ENCODE peak calls at places on chromosomes 1 and 21, in eight cellular contexts. M, D, J, G, F, B, E and I are unnamed samples.

GRCh38 chr21:45950740-45951515 is 30.6 kb upstream of the COL6A1 start:
- DNase-seq in M (no peak), D (peak), J (peak), G (no peak), F (peak), B (peak), E (no peak), I (no peak)

GRCh38 chr1:46168463-46168862 is 6.4 kb upstream of the TSPAN1 start:
- DNase-seq in M (no peak), D (no peak), J (no peak), G (no peak), F (no peak), B (no peak), E (no peak), I (no peak)

GRCh38 chr1:78122389-78122788 is 76.6 kb downstream of the GIPC2 start:
- DNase-seq in M (no peak), D (no peak), J (no peak), G (no peak), F (no peak), B (no peak), E (no peak), I (no peak)

GRCh38 chr1:178055093-178055492 is 38.8 kb upstream of the RASAL2 start:
- DNase-seq in M (no peak), D (peak), J (no peak), G (peak), F (peak), B (no peak), E (no peak), I (no peak)

GRCh38 chr1:94840811-94841210 is 20.7 kb downstream of the SLC44A3 start:
- DNase-seq in M (no peak), D (no peak), J (no peak), G (no peak), F (no peak), B (no peak), E (no peak), I (no peak)

GRCh38 chr1:59442492-59442891 is 145.6 kb downstream of the FGGY start:
- DNase-seq in M (no peak), D (no peak), J (no peak), G (no peak), F (no peak), B (no peak), E (no peak), I (no peak)

GRCh38 chr1:42370876-42371549 is 9.6 kb upstream of the RIMKLA start:
- DNase-seq in M (no peak), D (no peak), J (no peak), G (no peak), F (no peak), B (no peak), E (no peak), I (no peak)

GRCh38 chr1:176208034-176208433 is 948 bp upstream of the COP1 start:
- DNase-seq in M (no peak), D (no peak), J (no peak), G (no peak), F (no peak), B (no peak), E (no peak), I (peak)

GRCh38 chr1:234782821-234783220 is 172.8 kb upstream of the IRF2BP2 start:
- DNase-seq in M (no peak), D (no peak), J (no peak), G (peak), F (no peak), B (no peak), E (no peak), I (no peak)

GRCh38 chr1:57874426-57874825 is 450.6 kb upstream of the DAB1 start:
- DNase-seq in M (no peak), D (no peak), J (peak), G (no peak), F (no peak), B (no peak), E (no peak), I (no peak)

GRCh38 chr1:45969866-45970265 is 162.6 kb downstream of the PIK3R3 start:
- DNase-seq in M (no peak), D (no peak), J (no peak), G (no peak), F (no peak), B (no peak), E (no peak), I (no peak)

GRCh38 chr1:24275510-24275909 is 43.6 kb upstream of the GRHL3 start:
- DNase-seq in M (no peak), D (no peak), J (no peak), G (no peak), F (no peak), B (no peak), E (no peak), I (no peak)

GRCh38 chr1:155117610-155118009 is 10.1 kb upstream of the EFNA1 start:
- DNase-seq in M (no peak), D (no peak), J (no peak), G (no peak), F (no peak), B (no peak), E (no peak), I (no peak)

GRCh38 chr1:15246960-15247614 is at the start of gene FHAD1:
- DNase-seq in M (no peak), D (peak), J (peak), G (no peak), F (peak), B (no peak), E (no peak), I (peak)

GRCh38 chr1:228990906-228991569 is 255.8 kb downstream of the RHOU start:
- DNase-seq in M (no peak), D (no peak), J (no peak), G (no peak), F (no peak), B (no peak), E (no peak), I (no peak)

GRCh38 chr1:16958475-16958874 is 21.9 kb downstream of the MFAP2 start:
- DNase-seq in M (no peak), D (no peak), J (no peak), G (no peak), F (no peak), B (no peak), E (no peak), I (no peak)

GRCh38 chr1:181646723-181647122 is 163.4 kb downstream of the CACNA1E start:
- DNase-seq in M (no peak), D (no peak), J (peak), G (no peak), F (no peak), B (no peak), E (no peak), I (no peak)

GRCh38 chr1:53835491-53835890 is 2.6 kb downstream of the NDC1 start:
- DNase-seq in M (no peak), D (no peak), J (no peak), G (peak), F (no peak), B (no peak), E (no peak), I (no peak)

GRCh38 chr1:38578444-38578951 is 281.1 kb downstream of the RRAGC start:
- DNase-seq in M (no peak), D (no peak), J (peak), G (no peak), F (no peak), B (no peak), E (no peak), I (no peak)

GRCh38 chr1:117000142-117000541 is 1.4 kb upstream of the CD101 start:
- DNase-seq in M (no peak), D (no peak), J (no peak), G (no peak), F (no peak), B (no peak), E (no peak), I (no peak)

GRCh38 chr1:47871799-47872353 is 125.3 kb downstream of the TRABD2B start:
- DNase-seq in M (no peak), D (no peak), J (no peak), G (no peak), F (no peak), B (no peak), E (peak), I (no peak)

GRCh38 chr1:27027575-27028250 is 15.1 kb upstream of the TENT5B start:
- DNase-seq in M (no peak), D (no peak), J (no peak), G (no peak), F (no peak), B (peak), E (no peak), I (no peak)

GRCh38 chr21:34807881-34808568 is 139.2 kb downstream of the CLIC6 start:
- DNase-seq in M (peak), D (no peak), J (no peak), G (no peak), F (no peak), B (no peak), E (peak), I (no peak)

GRCh38 chr1:111604931-111605330 is 14.7 kb upstream of the RAP1A start:
- DNase-seq in M (no peak), D (no peak), J (no peak), G (no peak), F (no peak), B (no peak), E (no peak), I (no peak)

GRCh38 chr1:186442651-186443114 is 18.2 kb downstream of the PDC start:
- DNase-seq in M (no peak), D (no peak), J (no peak), G (no peak), F (no peak), B (no peak), E (no peak), I (no peak)

GRCh38 chr1:200767326-200767725 is 28.6 kb downstream of the CAMSAP2 start:
- DNase-seq in M (no peak), D (no peak), J (no peak), G (no peak), F (no peak), B (no peak), E (no peak), I (no peak)

GRCh38 chr1:71223949-71224348 is 143.1 kb upstream of the ZRANB2 start:
- DNase-seq in M (no peak), D (no peak), J (no peak), G (no peak), F (no peak), B (no peak), E (no peak), I (no peak)

GRCh38 chr21:33546076-33546475 is 3.2 kb downstream of the SON start:
- DNase-seq in M (no peak), D (no peak), J (no peak), G (no peak), F (no peak), B (no peak), E (no peak), I (no peak)

GRCh38 chr1:86666368-86666767 is 38.0 kb upstream of the SH3GLB1 start:
- DNase-seq in M (no peak), D (no peak), J (no peak), G (no peak), F (no peak), B (no peak), E (no peak), I (no peak)

GRCh38 chr21:41683815-41684214 is 83.0 kb downstream of the RIPK4 start:
- DNase-seq in M (no peak), D (no peak), J (no peak), G (no peak), F (no peak), B (no peak), E (no peak), I (no peak)

GRCh38 chr1:3629561-3630160 is 4.8 kb downstream of the TPRG1L start:
- DNase-seq in M (no peak), D (no peak), J (no peak), G (no peak), F (no peak), B (no peak), E (no peak), I (no peak)

GRCh38 chr1:113390871-113391642 is 742 bp downstream of the MAGI3 start:
- DNase-seq in M (no peak), D (peak), J (no peak), G (peak), F (peak), B (peak), E (peak), I (peak)

GRCh38 chr1:50976111-50976889 is 6.3 kb downstream of the CDKN2C start:
- DNase-seq in M (no peak), D (peak), J (peak), G (peak), F (no peak), B (no peak), E (no peak), I (peak)

GRCh38 chr1:6180215-6180577 is at the start of gene CHD5:
- DNase-seq in M (no peak), D (peak), J (peak), G (no peak), F (no peak), B (no peak), E (no peak), I (no peak)

GRCh38 chr1:161900155-161900554 is 123.5 kb downstream of the OLFML2B start:
- DNase-seq in M (no peak), D (no peak), J (no peak), G (no peak), F (no peak), B (no peak), E (no peak), I (no peak)

GRCh38 chr1:22738522-22738921 is 27.9 kb downstream of the EPHB2 start:
- DNase-seq in M (no peak), D (no peak), J (no peak), G (no peak), F (no peak), B (no peak), E (no peak), I (no peak)

GRCh38 chr1:64623750-64624445 is 121.0 kb upstream of the RAVER2 start:
- DNase-seq in M (no peak), D (peak), J (peak), G (no peak), F (no peak), B (no peak), E (no peak), I (no peak)

GRCh38 chr1:162562452-162562828 is 918 bp downstream of the UAP1 start:
- DNase-seq in M (no peak), D (no peak), J (no peak), G (no peak), F (no peak), B (no peak), E (no peak), I (no peak)

GRCh38 chr1:181250038-181250437 is 161.5 kb downstream of the IER5 start:
- DNase-seq in M (no peak), D (no peak), J (no peak), G (no peak), F (no peak), B (no peak), E (no peak), I (no peak)